ENCODE peak calls at places on chromosomes 13 and 19, in six cellular contexts. One of them, this sample, is unnamed.

GRCh38 chr13:101178394-101178793 is 237.9 kb downstream of the NALCN start:
- DNase-seq in fibroblast of lung: no peak
- DNase-seq in tibial artery: no peak
- DNase-seq in Caco-2: no peak
- DNase-seq in IMR-90: peak; percentile 35
- DNase-seq in Peyer's patch: no peak
- DNase-seq in this sample: no peak

GRCh38 chr19:4556574-4557185 is 2.8 kb downstream of the SEMA6B start:
- DNase-seq in fibroblast of lung: no peak
- DNase-seq in tibial artery: no peak
- DNase-seq in Caco-2: peak; percentile 69
- DNase-seq in IMR-90: no peak
- DNase-seq in Peyer's patch: no peak
- DNase-seq in this sample: peak; percentile 86

GRCh38 chr13:101959016-101959415 is 442.8 kb downstream of the FGF14 start:
- DNase-seq in fibroblast of lung: no peak
- DNase-seq in tibial artery: no peak
- DNase-seq in Caco-2: no peak
- DNase-seq in IMR-90: no peak
- DNase-seq in Peyer's patch: no peak
- DNase-seq in this sample: no peak

GRCh38 chr13:113589251-113589960 is 4.9 kb downstream of the TFDP1 start:
- DNase-seq in fibroblast of lung: no peak
- DNase-seq in tibial artery: peak; percentile 16
- DNase-seq in Caco-2: peak; percentile 26
- DNase-seq in IMR-90: no peak
- DNase-seq in Peyer's patch: no peak
- DNase-seq in this sample: no peak

GRCh38 chr13:43946281-43946680 is 66.6 kb downstream of the LACC1 start:
- DNase-seq in fibroblast of lung: peak; percentile 55
- DNase-seq in tibial artery: no peak
- DNase-seq in Caco-2: no peak
- DNase-seq in IMR-90: no peak
- DNase-seq in Peyer's patch: no peak
- DNase-seq in this sample: no peak

GRCh38 chr13:30978981-30979956 is 46.8 kb downstream of the TEX26 start:
- DNase-seq in fibroblast of lung: no peak
- DNase-seq in tibial artery: no peak
- DNase-seq in Caco-2: no peak
- DNase-seq in IMR-90: no peak
- DNase-seq in Peyer's patch: no peak
- DNase-seq in this sample: no peak

GRCh38 chr13:57253551-57253950 is 86.6 kb downstream of the PRR20E start:
- DNase-seq in fibroblast of lung: no peak
- DNase-seq in tibial artery: no peak
- DNase-seq in Caco-2: no peak
- DNase-seq in IMR-90: no peak
- DNase-seq in Peyer's patch: no peak
- DNase-seq in this sample: no peak

GRCh38 chr13:98582947-98583346 is 6.0 kb upstream of the STK24 start:
- DNase-seq in fibroblast of lung: peak; percentile 30
- DNase-seq in tibial artery: no peak
- DNase-seq in Caco-2: peak; percentile 90
- DNase-seq in IMR-90: no peak
- DNase-seq in Peyer's patch: no peak
- DNase-seq in this sample: no peak

GRCh38 chr13:22024381-22024994 is 353.6 kb downstream of the FGF9 start:
- DNase-seq in fibroblast of lung: no peak
- DNase-seq in tibial artery: no peak
- DNase-seq in Caco-2: no peak
- DNase-seq in IMR-90: no peak
- DNase-seq in Peyer's patch: no peak
- DNase-seq in this sample: no peak

GRCh38 chr19:47433121-47433520 is 13.8 kb upstream of the MEIS3 start:
- DNase-seq in fibroblast of lung: no peak
- DNase-seq in tibial artery: no peak
- DNase-seq in Caco-2: no peak
- DNase-seq in IMR-90: no peak
- DNase-seq in Peyer's patch: no peak
- DNase-seq in this sample: no peak

GRCh38 chr19:55690109-55690768 is 15.2 kb downstream of the EPN1 start:
- DNase-seq in fibroblast of lung: no peak
- DNase-seq in tibial artery: no peak
- DNase-seq in Caco-2: no peak
- DNase-seq in IMR-90: no peak
- DNase-seq in Peyer's patch: no peak
- DNase-seq in this sample: no peak

GRCh38 chr19:21900401-21900800 is 64.4 kb upstream of the ZNF43 start:
- DNase-seq in fibroblast of lung: no peak
- DNase-seq in tibial artery: no peak
- DNase-seq in Caco-2: no peak
- DNase-seq in IMR-90: no peak
- DNase-seq in Peyer's patch: no peak
- DNase-seq in this sample: no peak

GRCh38 chr19:8366961-8367326 is 3.0 kb downstream of the ANGPTL4 start:
- DNase-seq in fibroblast of lung: peak; percentile 32
- DNase-seq in tibial artery: no peak
- DNase-seq in Caco-2: no peak
- DNase-seq in IMR-90: no peak
- DNase-seq in Peyer's patch: no peak
- DNase-seq in this sample: no peak

GRCh38 chr13:112814905-112815585 is 125.2 kb downstream of the ATP11A start:
- DNase-seq in fibroblast of lung: peak; percentile 53
- DNase-seq in tibial artery: no peak
- DNase-seq in Caco-2: no peak
- DNase-seq in IMR-90: peak; percentile 44
- DNase-seq in Peyer's patch: no peak
- DNase-seq in this sample: no peak

GRCh38 chr13:42363941-42364612 is 92.1 kb downstream of the AKAP11 start:
- DNase-seq in fibroblast of lung: peak; percentile 13
- DNase-seq in tibial artery: no peak
- DNase-seq in Caco-2: no peak
- DNase-seq in IMR-90: peak; percentile 17
- DNase-seq in Peyer's patch: no peak
- DNase-seq in this sample: no peak

GRCh38 chr13:81493144-81493543 is 1152.2 kb upstream of the SPRY2 start:
- DNase-seq in fibroblast of lung: no peak
- DNase-seq in tibial artery: no peak
- DNase-seq in Caco-2: no peak
- DNase-seq in IMR-90: no peak
- DNase-seq in Peyer's patch: no peak
- DNase-seq in this sample: no peak

GRCh38 chr13:98927954-98928927 is 49.6 kb downstream of the DOCK9 start:
- DNase-seq in fibroblast of lung: peak; percentile 70
- DNase-seq in tibial artery: peak; percentile 64
- DNase-seq in Caco-2: peak; percentile 91
- DNase-seq in IMR-90: peak; percentile 58
- DNase-seq in Peyer's patch: no peak
- DNase-seq in this sample: no peak

GRCh38 chr13:113936166-113936565 is 37.7 kb downstream of the C13orf46 start:
- DNase-seq in fibroblast of lung: no peak
- DNase-seq in tibial artery: peak; percentile 63
- DNase-seq in Caco-2: no peak
- DNase-seq in IMR-90: no peak
- DNase-seq in Peyer's patch: no peak
- DNase-seq in this sample: no peak

GRCh38 chr13:110644892-110645521 is 29.7 kb downstream of the NAXD start:
- DNase-seq in fibroblast of lung: peak; percentile 76
- DNase-seq in tibial artery: peak; percentile 47
- DNase-seq in Caco-2: no peak
- DNase-seq in IMR-90: peak; percentile 55
- DNase-seq in Peyer's patch: peak; percentile 69
- DNase-seq in this sample: no peak

GRCh38 chr19:1168562-1168873 is 5.5 kb downstream of the SBNO2 start:
- DNase-seq in fibroblast of lung: no peak
- DNase-seq in tibial artery: no peak
- DNase-seq in Caco-2: no peak
- DNase-seq in IMR-90: no peak
- DNase-seq in Peyer's patch: no peak
- DNase-seq in this sample: no peak

GRCh38 chr13:98475521-98475920 is 101.4 kb downstream of the STK24 start:
- DNase-seq in fibroblast of lung: no peak
- DNase-seq in tibial artery: no peak
- DNase-seq in Caco-2: no peak
- DNase-seq in IMR-90: no peak
- DNase-seq in Peyer's patch: no peak
- DNase-seq in this sample: no peak

GRCh38 chr13:50226515-50227147 is 211.4 kb downstream of the KCNRG start:
- DNase-seq in fibroblast of lung: no peak
- DNase-seq in tibial artery: no peak
- DNase-seq in Caco-2: no peak
- DNase-seq in IMR-90: no peak
- DNase-seq in Peyer's patch: no peak
- DNase-seq in this sample: no peak

GRCh38 chr13:34678154-34678553 is 263.9 kb upstream of the NBEA start:
- DNase-seq in fibroblast of lung: peak; percentile 60
- DNase-seq in tibial artery: no peak
- DNase-seq in Caco-2: no peak
- DNase-seq in IMR-90: no peak
- DNase-seq in Peyer's patch: no peak
- DNase-seq in this sample: no peak

DNA sequence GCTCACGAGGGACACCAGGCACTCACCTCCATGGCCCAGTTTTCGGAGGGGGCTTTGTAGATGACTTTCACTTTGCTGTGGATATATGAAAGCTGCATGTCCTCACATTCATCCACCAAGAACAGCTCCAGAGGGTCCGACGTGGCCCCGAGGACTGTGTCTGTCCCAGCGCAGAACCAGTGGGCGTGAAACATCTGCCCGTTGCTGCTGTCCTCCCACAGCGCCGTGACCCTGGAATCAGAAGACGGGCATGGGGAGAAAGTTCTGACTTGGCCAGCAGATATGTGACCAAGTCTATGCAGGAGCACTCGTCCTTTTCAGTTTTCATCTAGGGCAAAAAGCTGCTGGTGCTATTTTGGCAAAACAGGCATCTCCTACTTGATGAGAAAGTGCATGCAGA is 29.7 kb upstream of the EIF3G start:
- DNase-seq in fibroblast of lung: no peak
- DNase-seq in tibial artery: no peak
- DNase-seq in Caco-2: no peak
- DNase-seq in IMR-90: no peak
- DNase-seq in Peyer's patch: no peak
- DNase-seq in this sample: no peak
- H3K4me1 ChIP-seq in fibroblast of lung: no peaks in the 10 kb centered on the region
- H3K4me1 ChIP-seq in tibial artery: no peaks in the 10 kb centered on the region
- H3K4me1 ChIP-seq in Caco-2: no peaks in the 10 kb centered on the region
- H3K4me1 ChIP-seq in IMR-90: no peaks in the 10 kb centered on the region
- H3K4me1 ChIP-seq in Peyer's patch: no peaks in the 10 kb centered on the region
- H3K4me1 ChIP-seq in this sample: no peaks in the 10 kb centered on the region

DNA sequence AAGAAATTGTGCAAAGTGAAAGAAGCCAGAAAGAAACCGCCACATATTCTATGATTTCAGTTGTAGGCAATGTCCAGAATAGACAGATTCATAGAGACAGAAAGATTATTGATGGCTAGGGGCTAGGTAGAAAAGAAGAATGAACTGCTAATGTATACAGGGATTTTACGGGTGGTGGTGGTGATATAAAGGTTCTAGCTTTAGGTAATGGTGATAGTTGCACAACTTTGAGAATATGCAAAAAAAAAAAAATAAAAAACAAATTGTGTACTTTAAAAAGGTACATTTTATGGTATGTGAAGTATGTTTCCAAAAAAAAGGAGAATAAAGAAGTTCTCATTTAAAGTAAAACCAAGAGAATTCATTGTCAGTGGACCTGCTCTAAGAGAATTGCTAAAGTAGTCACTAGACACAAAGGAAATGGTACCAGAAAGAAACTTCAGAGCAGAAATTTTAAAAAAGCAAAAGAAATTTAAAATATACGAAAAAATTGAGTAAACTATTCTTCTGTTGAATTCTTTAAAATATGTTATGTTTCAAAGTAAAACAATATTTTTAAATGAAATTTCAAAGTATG is 680.1 kb downstream of the UQCRFS1 start:
- DNase-seq in fibroblast of lung: no peak
- DNase-seq in tibial artery: no peak
- DNase-seq in Caco-2: no peak
- DNase-seq in IMR-90: no peak
- DNase-seq in Peyer's patch: no peak
- DNase-seq in this sample: no peak
- H3K9me3 ChIP-seq in fibroblast of lung: no peaks in the 10 kb centered on the region
- H3K9me3 ChIP-seq in tibial artery: no peaks in the 10 kb centered on the region
- H3K9me3 ChIP-seq in Caco-2: peaks cover 2% of the 10 kb centered on the region
- H3K9me3 ChIP-seq in IMR-90: peaks cover 9% of the 10 kb centered on the region
- H3K9me3 ChIP-seq in Peyer's patch: no peaks in the 10 kb centered on the region
- H3K9me3 ChIP-seq in this sample: no peaks in the 10 kb centered on the region

GRCh38 chr19:44874317-44874716 is 16.7 kb upstream of the TOMM40 start:
- DNase-seq in fibroblast of lung: no peak
- DNase-seq in tibial artery: no peak
- DNase-seq in Caco-2: no peak
- DNase-seq in IMR-90: no peak
- DNase-seq in Peyer's patch: no peak
- DNase-seq in this sample: no peak
- H3K4me1 ChIP-seq in fibroblast of lung: no peaks in the 10 kb centered on the region
- H3K4me1 ChIP-seq in tibial artery: no peaks in the 10 kb centered on the region
- H3K4me1 ChIP-seq in Caco-2: peaks cover 14% of the 10 kb centered on the region
- H3K4me1 ChIP-seq in IMR-90: peaks cover 2% of the 10 kb centered on the region
- H3K4me1 ChIP-seq in Peyer's patch: no peaks in the 10 kb centered on the region
- H3K4me1 ChIP-seq in this sample: no peaks in the 10 kb centered on the region

GRCh38 chr13:87128006-87128405 is 543.2 kb upstream of the SLITRK5 start:
- DNase-seq in fibroblast of lung: peak; percentile 19
- DNase-seq in tibial artery: no peak
- DNase-seq in Caco-2: no peak
- DNase-seq in IMR-90: peak; percentile 24
- DNase-seq in Peyer's patch: no peak
- DNase-seq in this sample: peak; percentile 10
- H3K9me3 ChIP-seq in fibroblast of lung: no peaks in the 10 kb centered on the region
- H3K9me3 ChIP-seq in tibial artery: no peaks in the 10 kb centered on the region
- H3K9me3 ChIP-seq in Caco-2: no peaks in the 10 kb centered on the region
- H3K9me3 ChIP-seq in IMR-90: no peaks in the 10 kb centered on the region
- H3K9me3 ChIP-seq in Peyer's patch: no peaks in the 10 kb centered on the region
- H3K9me3 ChIP-seq in this sample: no peaks in the 10 kb centered on the region

This sample was measured in HAP-1.